ENCODE peak calls at places on chromosomes 16 and 17, in five cellular contexts. C is neuronal stem cell; L is body of pancreas; W is naive thymus-derived CD4-positive, alpha-beta T cell; F is OCI-LY7. S is an unnamed sample. For H3K4me1, the result is how much of the 10 kb centered on the place peaks cover.

GRCh38 chr17:49496183-49496865 is 1.2 kb downstream of the NGFR start:
- DNase-seq in W (peak), C (peak), F (peak), L (peak), S (peak)

GRCh38 chr17:20094777-20095176 is 85.6 kb downstream of the SPECC1 start:
- DNase-seq in L (no peak), W (no peak), F (no peak), C (no peak), S (no peak)

GRCh38 chr16:66473654-66474519 is 46.8 kb downstream of the BEAN1 start:
- DNase-seq in F (no peak), C (no peak), L (no peak), W (no peak), S (no peak)

GRCh38 chr17:21033350-21033749 is 9.5 kb downstream of the USP22 start:
- DNase-seq in W (no peak), L (no peak), C (no peak), F (no peak), S (no peak)

GRCh38 chr16:52871481-52871880 is 181.2 kb downstream of the CHD9NB start:
- DNase-seq in F (no peak), L (no peak), W (no peak), C (no peak), S (no peak)

GRCh38 chr17:66285149-66285548 is 17.3 kb upstream of the PRKCA start:
- DNase-seq in L (no peak), C (no peak), F (no peak), W (no peak), S (no peak)

GRCh38 chr16:22206847-22207714 is 1.0 kb downstream of the EEF2K start:
- DNase-seq in F (peak), C (no peak), L (peak), W (peak), S (peak)

GRCh38 chr16:31043352-31043751 is 10.0 kb downstream of the STX4 start:
- DNase-seq in L (no peak), F (no peak), C (no peak), W (no peak), S (no peak)

GRCh38 chr17:74736423-74737298 is at the start of gene RAB37:
- DNase-seq in W (no peak), L (peak), F (peak), C (no peak), S (peak)

GRCh38 chr16:71537643-71538042 is 11.4 kb downstream of the CHST4 start:
- DNase-seq in F (peak), C (no peak), W (no peak), L (peak), S (no peak)

GRCh38 chr17:5110816-5111215 is 862 bp downstream of the ZNF232 start:
- DNase-seq in C (peak), L (no peak), W (no peak), F (peak), S (no peak)

GRCh38 chr17:3740611-3741073 is 16.9 kb downstream of the HASPIN start:
- DNase-seq in L (no peak), C (no peak), F (no peak), W (peak), S (no peak)

GRCh38 chr16:1447965-1448364 is 3.6 kb upstream of the CCDC154 start:
- DNase-seq in L (no peak), C (no peak), W (no peak), F (no peak), S (no peak)

GRCh38 chr17:56597495-56597990 is 4.0 kb downstream of the NOG start:
- DNase-seq in F (no peak), C (peak), W (peak), L (no peak), S (no peak)

GRCh38 chr17:77821114-77821513 is 137.4 kb upstream of the TNRC6C start:
- DNase-seq in F (peak), W (no peak), C (no peak), L (no peak), S (no peak)

GRCh38 chr17:66518108-66518507 is 215.7 kb downstream of the PRKCA start:
- DNase-seq in L (no peak), F (no peak), W (no peak), C (no peak), S (no peak)

GRCh38 chr17:35373984-35374765 is 754 bp upstream of the SLFN11 start:
- DNase-seq in F (no peak), C (peak), L (peak), W (peak), S (peak)

GRCh38 chr17:62804025-62804424 is 4.1 kb downstream of the MARCHF10 start:
- DNase-seq in W (no peak), L (no peak), C (no peak), F (no peak), S (no peak)

GRCh38 chr16:71626018-71626857 is at the start of gene MARVELD3:
- DNase-seq in F (no peak), W (no peak), L (peak), C (no peak), S (no peak)

DNA sequence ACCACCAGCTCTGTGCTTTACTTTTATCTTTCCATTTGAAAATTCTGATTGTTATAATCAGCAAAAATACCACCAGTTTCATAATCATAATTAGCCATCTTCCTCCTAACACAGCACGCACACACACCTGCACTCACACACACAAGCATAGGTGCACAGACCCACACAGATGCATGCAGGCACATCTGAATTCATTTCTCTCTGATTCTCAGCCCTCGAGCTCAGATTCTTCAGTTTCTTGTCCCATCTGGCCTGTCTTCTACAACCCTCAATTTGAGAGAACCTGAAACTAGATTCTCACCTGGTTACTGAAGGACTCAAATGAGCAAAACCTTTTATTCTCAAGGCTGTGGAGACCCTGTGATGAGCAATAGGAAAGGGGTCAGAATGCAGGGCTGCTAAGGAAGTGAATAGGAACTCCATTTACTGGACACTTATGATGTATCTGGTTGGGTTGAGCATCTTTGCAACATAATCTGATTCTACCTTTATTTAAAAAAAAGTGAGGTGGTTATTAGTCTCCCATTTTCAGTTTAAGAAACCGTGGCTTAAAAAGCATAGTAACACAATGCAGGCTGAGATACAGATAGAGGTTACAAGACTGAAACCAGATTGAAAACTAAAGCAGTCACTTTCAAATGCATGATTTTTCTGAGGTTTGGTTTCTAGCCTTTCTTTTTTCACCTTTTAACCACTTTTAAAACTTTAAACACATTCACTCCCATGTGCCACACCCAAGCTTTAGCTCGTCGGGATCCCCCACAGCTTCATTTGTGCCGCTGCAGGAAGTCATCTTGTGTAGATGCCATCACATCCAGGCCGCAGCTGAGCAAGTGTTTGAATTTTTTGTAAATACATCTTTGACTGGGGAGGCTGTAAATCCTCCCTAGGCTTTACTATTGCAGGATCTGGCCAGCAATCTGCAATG is 9.4 kb downstream of the KRT33A start:
- DNase-seq in W (peak), F (no peak), C (no peak), L (no peak), S (no peak)
- H3K4me1 ChIP-seq in W (half or more), F (under half), C (under half), L (under half), S (under half)

GRCh38 chr16:75266738-75267630 is 15.6 kb upstream of the BCAR1 start:
- DNase-seq in C (no peak), W (no peak), L (no peak), F (no peak), S (no peak)
- H3K4me3 ChIP-seq in C (no peak), W (no peak), L (no peak), F (no peak), S (peak)

GRCh38 chr17:34125010-34125409 is 130.1 kb upstream of the CCL2 start:
- DNase-seq in L (no peak), W (no peak), F (no peak), C (no peak), S (no peak)
- H3K27ac ChIP-seq in L (no peak), W (no peak), F (no peak), C (no peak), S (no peak)

GRCh38 chr17:7478276-7479138 is 924 bp downstream of the ZBTB4 start:
- DNase-seq in C (peak), F (no peak), W (peak), L (peak), S (peak)
- H3K4me1 ChIP-seq in C (under half), F (under half), W (under half), L (half or more), S (half or more)

GRCh38 chr16:19410435-19411153 is 7.1 kb upstream of the TMC5 start:
- DNase-seq in W (no peak), C (peak), L (peak), F (no peak), S (peak)
- H3K4me3 ChIP-seq in W (no peak), C (peak), L (no peak), F (no peak), S (peak)